ENCODE peak calls at places on chromosomes 11 and 22, in four cellular contexts. J is fibroblast of lung, B is keratinocyte, O is body of pancreas. U is an unnamed sample.

GRCh38 chr22:48758021-48758561 is 1069.6 kb downstream of the BRD1 start:
- DNase-seq in J (no peak), B (no peak), O (no peak), U (no peak)

GRCh38 chr11:76162336-76163288 is 43.7 kb downstream of the WNT11 start:
- DNase-seq in J (no peak), B (no peak), O (no peak), U (no peak)

GRCh38 chr22:46972901-46973831 is 210.7 kb downstream of the TBC1D22A start:
- DNase-seq in J (no peak), B (no peak), O (no peak), U (no peak)

GRCh38 chr11:20112291-20113146 is 47.8 kb downstream of the DBX1 start:
- DNase-seq in J (peak; percentile 99), B (peak; percentile 89), O (peak; percentile 83), U (peak; percentile 95)

GRCh38 chr11:64070301-64070656 is 34.5 kb downstream of the FLRT1 start:
- DNase-seq in J (no peak), B (no peak), O (no peak), U (no peak)

GRCh38 chr11:109680127-109680526 is 258.1 kb downstream of the C11orf87 start:
- DNase-seq in J (peak; percentile 62), B (no peak), O (no peak), U (no peak)

GRCh38 chr11:132874638-132875037 is 657.7 kb downstream of the OPCML start:
- DNase-seq in J (peak; percentile 96), B (no peak), O (no peak), U (peak; percentile 52)

GRCh38 chr22:28279888-28280287 is 360.8 kb upstream of the PITPNB start:
- DNase-seq in J (no peak), B (no peak), O (no peak), U (no peak)

GRCh38 chr11:116661056-116661455 is 111.7 kb downstream of the BUD13 start:
- DNase-seq in J (no peak), B (no peak), O (no peak), U (no peak)

GRCh38 chr11:116660011-116660410 is 112.8 kb downstream of the BUD13 start:
- DNase-seq in J (no peak), B (no peak), O (no peak), U (no peak)

DNA sequence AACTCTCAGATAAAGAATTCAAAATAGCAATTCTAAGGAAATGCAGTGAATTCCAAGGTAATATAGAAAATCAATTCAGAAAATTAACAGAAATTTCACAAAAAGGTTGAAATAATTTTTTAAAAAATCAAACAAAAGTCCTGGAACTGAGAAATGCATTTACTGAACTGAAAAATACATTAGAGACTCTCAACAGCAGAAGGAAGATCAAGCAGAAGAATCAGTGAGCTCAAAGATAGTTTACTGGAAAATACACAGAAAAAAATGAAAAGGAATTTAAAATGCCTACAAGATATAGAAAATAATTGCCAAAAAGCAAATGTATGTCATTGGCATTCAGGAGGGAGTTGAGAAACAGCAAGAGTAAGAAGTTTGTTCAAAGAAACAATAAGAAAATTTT is 107.3 kb downstream of the BUD13 start:
- DNase-seq in J (no peak), B (no peak), O (no peak), U (no peak)
- H3K4me3 ChIP-seq in J (no peak overlapping the region), B (no peak overlapping the region), O (no peak overlapping the region), U (no peak overlapping the region)

GRCh38 chr22:31287818-31288495 is 4.3 kb downstream of the PIK3IP1 start:
- DNase-seq in J (no peak), B (no peak), O (no peak), U (no peak)

GRCh38 chr22:31289335-31289734 is 3.0 kb downstream of the PIK3IP1 start:
- DNase-seq in J (no peak), B (no peak), O (no peak), U (no peak)

GRCh38 chr22:31290494-31291402 is 1.5 kb downstream of the PIK3IP1 start:
- DNase-seq in J (peak; percentile 89), B (peak; percentile 62), O (peak; percentile 97), U (peak; percentile 67)

GRCh38 chr22:31286360-31287255 is 5.7 kb downstream of the PIK3IP1 start:
- DNase-seq in J (no peak), B (no peak), O (peak; percentile 67), U (no peak)

GRCh38 chr22:31288496-31289235 is 3.6 kb downstream of the PIK3IP1 start:
- DNase-seq in J (no peak), B (no peak), O (no peak), U (no peak)
- H3K4me3 ChIP-seq in J (no peak overlapping the region), B (no peak overlapping the region), O (no peak overlapping the region), U (no peak overlapping the region)

DNA sequence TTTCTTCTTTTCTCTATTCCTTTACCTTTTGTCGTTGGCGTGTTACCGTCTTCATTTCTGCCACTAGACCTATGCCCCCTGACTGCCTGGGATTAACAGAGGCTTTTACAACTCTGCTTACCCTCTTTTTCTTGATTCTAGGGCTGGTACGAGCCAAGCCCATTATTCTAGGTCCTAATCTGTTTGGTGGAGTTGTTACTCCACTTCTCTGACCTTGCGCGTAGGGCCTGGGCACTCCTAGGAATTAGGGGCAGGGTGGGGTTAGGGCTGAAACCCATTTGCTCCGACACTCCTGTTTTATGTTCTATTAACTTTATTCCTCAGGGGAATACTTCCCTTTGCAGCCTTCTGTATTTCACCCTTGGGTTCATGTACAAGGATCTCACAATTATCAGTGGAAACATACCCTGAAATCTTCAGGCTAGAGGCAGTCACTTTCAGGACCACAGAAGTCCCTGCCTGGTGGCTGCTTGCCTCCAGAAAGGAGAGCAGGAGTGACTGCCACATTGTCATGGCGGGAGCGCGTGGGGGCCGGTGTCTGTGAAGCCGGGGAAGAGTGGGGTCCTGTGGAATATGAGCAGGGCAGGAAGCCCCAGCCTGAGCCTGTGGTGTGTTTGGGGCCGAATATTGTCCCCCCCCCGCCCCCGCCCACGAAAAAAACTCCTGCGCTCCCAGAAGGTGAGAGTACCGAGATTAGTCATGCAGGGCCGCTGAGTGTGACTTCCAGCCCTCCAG is 742 bp upstream of the SLC37A2 start:
- DNase-seq in J (no peak), B (no peak), O (no peak), U (no peak)
- H3K4me3 ChIP-seq in J (peak overlapping the region; percentile 75), B (peak overlapping the region; percentile 71), O (peak overlapping the region; percentile 56), U (peak overlapping the region; percentile 65)

GRCh38 chr11:94543695-94544581 is at the start of gene FUT4:
- DNase-seq in J (peak; percentile 85), B (no peak), O (peak; percentile 93), U (peak; percentile 47)

GRCh38 chr11:94546886-94547285 is 3.2 kb downstream of the FUT4 start:
- DNase-seq in J (no peak), B (no peak), O (no peak), U (no peak)

GRCh38 chr11:94544582-94544831 is 786 bp downstream of the FUT4 start:
- DNase-seq in J (no peak), B (no peak), O (no peak), U (no peak)

GRCh38 chr11:94544832-94545640 is 1.3 kb downstream of the FUT4 start:
- DNase-seq in J (no peak), B (no peak), O (peak; percentile 65), U (no peak)

GRCh38 chr11:94545641-94546470 is 2.1 kb downstream of the FUT4 start:
- DNase-seq in J (no peak), B (no peak), O (no peak), U (no peak)
- H3K4me3 ChIP-seq in J (peak overlapping the region; percentile 5), B (peak overlapping the region; percentile 30), O (peak overlapping the region; percentile 68), U (peak overlapping the region; percentile 59)

U was measured in skeletal muscle cell.